ENCODE peak calls at places on chromosomes 12 and 14, in nine cellular contexts. One of them, this sample, is unnamed.

GRCh38 chr14:25097120-25097519 is 47.2 kb upstream of the STXBP6 start:
- DNase-seq in RWPE1: no peak
- DNase-seq in cardiac muscle cell: no peak
- DNase-seq in dorsolateral prefrontal cortex: no peak
- DNase-seq in lower lobe of right lung: no peak
- DNase-seq in Calu3: no peak
- DNase-seq in neural crest cell: no peak
- DNase-seq in kidney: no peak
- DNase-seq in gastrocnemius medialis: no peak
- DNase-seq in this sample: no peak

GRCh38 chr12:27651201-27651600 is 45.0 kb upstream of the REP15 start:
- DNase-seq in RWPE1: no peak
- DNase-seq in cardiac muscle cell: no peak
- DNase-seq in dorsolateral prefrontal cortex: no peak
- DNase-seq in lower lobe of right lung: no peak
- DNase-seq in Calu3: no peak
- DNase-seq in neural crest cell: no peak
- DNase-seq in kidney: no peak
- DNase-seq in gastrocnemius medialis: no peak
- DNase-seq in this sample: no peak

GRCh38 chr12:123059501-123059900 is 79.0 kb downstream of the ARL6IP4 start:
- DNase-seq in RWPE1: no peak
- DNase-seq in cardiac muscle cell: no peak
- DNase-seq in dorsolateral prefrontal cortex: no peak
- DNase-seq in lower lobe of right lung: no peak
- DNase-seq in Calu3: no peak
- DNase-seq in neural crest cell: no peak
- DNase-seq in kidney: no peak
- DNase-seq in gastrocnemius medialis: no peak
- DNase-seq in this sample: no peak

GRCh38 chr14:99698236-99698635 is 14.1 kb downstream of the CYP46A1 start:
- DNase-seq in RWPE1: no peak
- DNase-seq in cardiac muscle cell: no peak
- DNase-seq in dorsolateral prefrontal cortex: no peak
- DNase-seq in lower lobe of right lung: no peak
- DNase-seq in Calu3: no peak
- DNase-seq in neural crest cell: no peak
- DNase-seq in kidney: no peak
- DNase-seq in gastrocnemius medialis: no peak
- DNase-seq in this sample: no peak

GRCh38 chr14:102516531-102517411 is 7.2 kb upstream of the ANKRD9 start:
- DNase-seq in RWPE1: peak; percentile 51
- DNase-seq in cardiac muscle cell: peak; percentile 79
- DNase-seq in dorsolateral prefrontal cortex: peak; percentile 81
- DNase-seq in lower lobe of right lung: peak; percentile 71
- DNase-seq in Calu3: peak; percentile 74
- DNase-seq in neural crest cell: peak; percentile 83
- DNase-seq in kidney: peak; percentile 82
- DNase-seq in gastrocnemius medialis: no peak
- DNase-seq in this sample: peak; percentile 85

GRCh38 chr14:64806202-64806861 is 73.4 kb downstream of the SPTB start:
- DNase-seq in RWPE1: peak; percentile 80
- DNase-seq in cardiac muscle cell: no peak
- DNase-seq in dorsolateral prefrontal cortex: no peak
- DNase-seq in lower lobe of right lung: no peak
- DNase-seq in Calu3: peak; percentile 52
- DNase-seq in neural crest cell: no peak
- DNase-seq in kidney: no peak
- DNase-seq in gastrocnemius medialis: no peak
- DNase-seq in this sample: no peak

GRCh38 chr14:72444701-72445100 is 449.2 kb downstream of the DPF3 start:
- DNase-seq in RWPE1: peak; percentile 65
- DNase-seq in cardiac muscle cell: no peak
- DNase-seq in dorsolateral prefrontal cortex: no peak
- DNase-seq in lower lobe of right lung: no peak
- DNase-seq in Calu3: no peak
- DNase-seq in neural crest cell: no peak
- DNase-seq in kidney: no peak
- DNase-seq in gastrocnemius medialis: no peak
- DNase-seq in this sample: no peak

GRCh38 chr12:9127936-9128663 is 12.4 kb upstream of the A2M start:
- DNase-seq in RWPE1: no peak
- DNase-seq in cardiac muscle cell: no peak
- DNase-seq in dorsolateral prefrontal cortex: no peak
- DNase-seq in lower lobe of right lung: no peak
- DNase-seq in Calu3: no peak
- DNase-seq in neural crest cell: no peak
- DNase-seq in kidney: peak; percentile 66
- DNase-seq in gastrocnemius medialis: no peak
- DNase-seq in this sample: no peak

GRCh38 chr12:22121224-22121623 is 75.2 kb downstream of the CMAS start:
- DNase-seq in RWPE1: no peak
- DNase-seq in cardiac muscle cell: no peak
- DNase-seq in dorsolateral prefrontal cortex: no peak
- DNase-seq in lower lobe of right lung: no peak
- DNase-seq in Calu3: peak; percentile 41
- DNase-seq in neural crest cell: no peak
- DNase-seq in kidney: no peak
- DNase-seq in gastrocnemius medialis: no peak
- DNase-seq in this sample: no peak

DNA sequence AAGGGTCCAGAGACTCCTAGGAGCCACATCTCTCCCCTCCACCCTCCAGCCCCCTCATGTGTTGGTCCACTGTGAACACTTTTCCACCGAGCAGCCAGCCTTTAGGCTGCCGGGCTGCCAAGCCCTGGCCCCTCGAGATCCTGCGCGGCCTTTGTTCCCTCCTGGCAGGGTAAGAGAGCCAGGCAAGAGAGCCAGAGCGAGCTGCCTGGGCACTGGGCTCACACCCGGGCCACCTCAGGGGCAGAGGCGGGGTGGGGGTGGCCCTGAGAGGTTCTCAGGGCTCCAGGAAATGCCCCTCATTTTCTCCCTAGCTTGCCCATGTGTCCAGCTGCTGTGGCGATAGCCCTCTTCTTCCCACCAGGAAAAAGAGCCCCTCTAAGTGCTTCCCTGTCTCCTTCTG is 44.8 kb downstream of the LTBP2 start:
- DNase-seq in RWPE1: no peak
- DNase-seq in cardiac muscle cell: no peak
- DNase-seq in dorsolateral prefrontal cortex: no peak
- DNase-seq in lower lobe of right lung: no peak
- DNase-seq in Calu3: no peak
- DNase-seq in neural crest cell: no peak
- DNase-seq in kidney: no peak
- DNase-seq in gastrocnemius medialis: no peak
- DNase-seq in this sample: no peak
- TF ChIP-seq CTCF in RWPE1: no peak
- TF ChIP-seq CTCF in cardiac muscle cell: no peak
- TF ChIP-seq CTCF in dorsolateral prefrontal cortex: no peak
- TF ChIP-seq CTCF in lower lobe of right lung: no peak
- TF ChIP-seq CTCF in Calu3: no peak
- TF ChIP-seq CTCF in neural crest cell: no peak
- TF ChIP-seq CTCF in kidney: no peak
- TF ChIP-seq CTCF in gastrocnemius medialis: no peak
- TF ChIP-seq CTCF in this sample: no peak

DNA sequence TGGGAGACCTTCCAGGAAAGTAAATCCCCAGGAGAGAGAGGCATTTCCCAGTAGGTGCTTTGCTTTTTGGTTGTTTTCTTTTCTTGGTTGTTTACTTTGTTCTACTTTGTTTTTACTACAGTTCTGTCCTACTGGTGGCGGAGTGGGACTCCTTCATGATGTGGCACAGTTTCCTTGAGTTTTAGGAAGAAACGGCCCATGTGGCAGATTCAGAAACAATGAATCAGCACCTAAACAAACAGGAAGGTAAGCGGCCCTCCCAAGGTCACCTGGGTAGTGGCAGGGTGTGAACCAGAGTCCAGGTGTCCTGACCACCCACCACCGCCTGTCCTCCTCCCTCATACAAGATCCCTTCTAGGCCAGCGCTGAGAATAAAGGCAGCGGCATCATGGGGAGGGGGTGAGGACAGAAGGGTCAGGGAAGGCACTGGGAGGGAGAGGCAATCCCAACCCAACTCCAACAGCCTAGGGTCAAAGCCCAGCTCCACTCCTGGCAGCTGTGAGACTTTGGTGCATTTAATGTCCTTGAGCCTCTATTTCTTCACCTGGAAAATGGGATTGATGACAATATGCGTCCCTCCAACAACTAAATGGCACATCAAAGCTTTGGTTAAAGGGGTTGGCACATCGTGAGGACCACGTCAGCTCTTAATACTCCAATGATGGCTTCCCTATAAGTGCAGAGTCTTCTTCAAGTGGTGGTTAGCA is 111.5 kb upstream of the BCL2L14 start:
- DNase-seq in RWPE1: no peak
- DNase-seq in cardiac muscle cell: no peak
- DNase-seq in dorsolateral prefrontal cortex: no peak
- DNase-seq in lower lobe of right lung: no peak
- DNase-seq in Calu3: peak; percentile 36
- DNase-seq in neural crest cell: no peak
- DNase-seq in kidney: no peak
- DNase-seq in gastrocnemius medialis: no peak
- DNase-seq in this sample: no peak
- TF ChIP-seq CTCF in RWPE1: no peak
- TF ChIP-seq CTCF in cardiac muscle cell: no peak
- TF ChIP-seq CTCF in dorsolateral prefrontal cortex: no peak
- TF ChIP-seq CTCF in lower lobe of right lung: no peak
- TF ChIP-seq CTCF in Calu3: no peak
- TF ChIP-seq CTCF in neural crest cell: no peak
- TF ChIP-seq CTCF in kidney: no peak
- TF ChIP-seq CTCF in gastrocnemius medialis: no peak
- TF ChIP-seq CTCF in this sample: no peak

GRCh38 chr12:3884671-3885070 is 11.5 kb upstream of the PARP11 start:
- DNase-seq in RWPE1: no peak
- DNase-seq in cardiac muscle cell: no peak
- DNase-seq in dorsolateral prefrontal cortex: no peak
- DNase-seq in lower lobe of right lung: no peak
- DNase-seq in Calu3: no peak
- DNase-seq in neural crest cell: no peak
- DNase-seq in kidney: no peak
- DNase-seq in gastrocnemius medialis: no peak
- DNase-seq in this sample: no peak

GRCh38 chr12:3882396-3882795 is 9.2 kb upstream of the PARP11 start:
- DNase-seq in RWPE1: no peak
- DNase-seq in cardiac muscle cell: no peak
- DNase-seq in dorsolateral prefrontal cortex: no peak
- DNase-seq in lower lobe of right lung: no peak
- DNase-seq in Calu3: no peak
- DNase-seq in neural crest cell: no peak
- DNase-seq in kidney: no peak
- DNase-seq in gastrocnemius medialis: no peak
- DNase-seq in this sample: no peak

GRCh38 chr12:3885179-3886094 is 12.2 kb upstream of the PARP11 start:
- DNase-seq in RWPE1: peak; percentile 11
- DNase-seq in cardiac muscle cell: peak; percentile 56
- DNase-seq in dorsolateral prefrontal cortex: no peak
- DNase-seq in lower lobe of right lung: no peak
- DNase-seq in Calu3: peak; percentile 5
- DNase-seq in neural crest cell: no peak
- DNase-seq in kidney: no peak
- DNase-seq in gastrocnemius medialis: no peak
- DNase-seq in this sample: peak; percentile 21

GRCh38 chr12:3881208-3881980 is 8.2 kb upstream of the PARP11 start:
- DNase-seq in RWPE1: no peak
- DNase-seq in cardiac muscle cell: no peak
- DNase-seq in dorsolateral prefrontal cortex: no peak
- DNase-seq in lower lobe of right lung: no peak
- DNase-seq in Calu3: no peak
- DNase-seq in neural crest cell: no peak
- DNase-seq in kidney: no peak
- DNase-seq in gastrocnemius medialis: no peak
- DNase-seq in this sample: no peak

GRCh38 chr12:3882896-3883564 is 9.8 kb upstream of the PARP11 start:
- DNase-seq in RWPE1: no peak
- DNase-seq in cardiac muscle cell: peak; percentile 44
- DNase-seq in dorsolateral prefrontal cortex: no peak
- DNase-seq in lower lobe of right lung: no peak
- DNase-seq in Calu3: no peak
- DNase-seq in neural crest cell: no peak
- DNase-seq in kidney: no peak
- DNase-seq in gastrocnemius medialis: no peak
- DNase-seq in this sample: no peak
- TF ChIP-seq CTCF in RWPE1: no peak
- TF ChIP-seq CTCF in cardiac muscle cell: peak; percentile 40
- TF ChIP-seq CTCF in dorsolateral prefrontal cortex: no peak
- TF ChIP-seq CTCF in lower lobe of right lung: peak; percentile 11
- TF ChIP-seq CTCF in Calu3: no peak
- TF ChIP-seq CTCF in neural crest cell: peak; percentile 58
- TF ChIP-seq CTCF in kidney: no peak
- TF ChIP-seq CTCF in gastrocnemius medialis: no peak
- TF ChIP-seq CTCF in this sample: no peak

DNA sequence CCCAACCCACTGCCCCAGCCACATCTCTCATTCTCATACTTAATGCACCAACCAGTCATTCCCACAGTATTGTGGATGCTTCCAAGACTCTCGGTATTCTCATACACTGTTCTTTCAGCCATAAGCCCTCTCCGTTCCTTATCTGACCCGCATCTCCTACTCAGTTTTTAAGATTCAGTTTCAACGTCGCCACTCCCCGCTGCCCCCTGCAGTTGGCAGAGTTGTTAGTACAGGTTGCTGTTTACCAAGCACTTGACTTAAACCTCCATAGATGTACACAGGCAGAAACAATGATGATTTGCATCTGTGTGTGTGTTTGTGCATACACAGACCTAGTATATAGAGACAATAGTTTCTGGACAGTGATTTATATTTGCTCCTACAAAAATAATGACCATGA is 40.2 kb downstream of the PAH start:
- DNase-seq in RWPE1: no peak
- DNase-seq in cardiac muscle cell: no peak
- DNase-seq in dorsolateral prefrontal cortex: no peak
- DNase-seq in lower lobe of right lung: no peak
- DNase-seq in Calu3: no peak
- DNase-seq in neural crest cell: no peak
- DNase-seq in kidney: no peak
- DNase-seq in gastrocnemius medialis: no peak
- DNase-seq in this sample: peak; percentile 15
- TF ChIP-seq CTCF in RWPE1: no peak
- TF ChIP-seq CTCF in cardiac muscle cell: no peak
- TF ChIP-seq CTCF in dorsolateral prefrontal cortex: no peak
- TF ChIP-seq CTCF in lower lobe of right lung: no peak
- TF ChIP-seq CTCF in Calu3: no peak
- TF ChIP-seq CTCF in neural crest cell: peak; percentile 41
- TF ChIP-seq CTCF in kidney: no peak
- TF ChIP-seq CTCF in gastrocnemius medialis: no peak
- TF ChIP-seq CTCF in this sample: peak; percentile 32

This sample was measured in nephron progenitor cell.